ENCODE peak calls at places on chromosomes 12 and 14, in nine cellular contexts. B is MM.1S, K is IMR-90, Z is left ventricle myocardium inferior, G is lower lobe of right lung, C is heart left ventricle, H is kidney, R is lung, X is Peyer's patch. N is an unnamed sample.

GRCh38 chr14:54758041-54758440 is 144.6 kb downstream of the GCH1 start:
- DNase-seq in K (no peak), B (no peak), R (no peak), Z (no peak), H (no peak), X (no peak), C (no peak), G (no peak), N (peak; percentile 40)

GRCh38 chr14:43042408-43042807 is 1435.7 kb downstream of the LRFN5 start:
- DNase-seq in G (no peak), C (no peak), Z (no peak), B (no peak), X (no peak), H (no peak), K (no peak), R (no peak), N (no peak)

GRCh38 chr12:52539024-52539820 is 13.7 kb downstream of the KRT71 start:
- DNase-seq in H (no peak), C (no peak), R (no peak), X (no peak), K (peak; percentile 20), G (no peak), Z (no peak), B (no peak), N (no peak)

GRCh38 chr14:49892301-49892635 is 614 bp upstream of the ARF6 start:
- DNase-seq in B (peak; percentile 49), R (peak; percentile 60), X (no peak), C (peak; percentile 72), K (peak; percentile 82), H (no peak), Z (no peak), G (no peak), N (no peak)

GRCh38 chr14:70571139-70571538 is 29.3 kb downstream of the MED6 start:
- DNase-seq in R (no peak), X (no peak), B (no peak), Z (no peak), C (no peak), G (no peak), H (no peak), K (no peak), N (no peak)

GRCh38 chr14:23076785-23077408 is 18.0 kb downstream of the ACIN1 start:
- DNase-seq in C (no peak), B (no peak), X (no peak), R (no peak), K (peak; percentile 47), G (no peak), Z (no peak), H (no peak), N (no peak)

GRCh38 chr12:95057431-95057830 is 16.0 kb downstream of the NR2C1 start:
- DNase-seq in C (no peak), X (no peak), B (no peak), G (no peak), H (no peak), Z (no peak), R (no peak), K (no peak), N (no peak)

GRCh38 chr12:49288412-49288853 is 6.5 kb upstream of the PRPH start:
- DNase-seq in G (no peak), C (peak; percentile 41), H (peak; percentile 35), K (peak; percentile 55), Z (no peak), X (no peak), B (peak; percentile 56), R (no peak), N (peak; percentile 50)

GRCh38 chr12:96228566-96229248 is 34.5 kb downstream of the ELK3 start:
- DNase-seq in H (no peak), G (no peak), X (no peak), C (no peak), Z (no peak), B (no peak), K (no peak), R (no peak), N (no peak)

GRCh38 chr12:83225806-83226205 is 539.1 kb downstream of the TMTC2 start:
- DNase-seq in X (no peak), Z (no peak), R (no peak), G (no peak), K (no peak), C (no peak), H (no peak), B (no peak), N (no peak)

GRCh38 chr12:76080729-76081415 is 3.6 kb downstream of the NAP1L1 start:
- DNase-seq in H (no peak), B (no peak), Z (no peak), K (no peak), C (no peak), G (no peak), R (no peak), X (no peak), N (no peak)

GRCh38 chr12:50066402-50066801 is 9.0 kb downstream of the ASIC1 start:
- DNase-seq in K (peak; percentile 90), H (peak; percentile 57), Z (no peak), G (no peak), R (no peak), B (no peak), C (peak; percentile 42), X (no peak), N (no peak)

GRCh38 chr12:101829639-101830390 is 944 bp downstream of the GNPTAB start:
- DNase-seq in H (no peak), X (no peak), C (no peak), B (peak; percentile 54), Z (no peak), G (no peak), R (no peak), K (no peak), N (no peak)

GRCh38 chr14:97412933-97413574 is 615.9 kb downstream of the VRK1 start:
- DNase-seq in H (no peak), R (no peak), X (no peak), Z (no peak), K (no peak), B (no peak), C (no peak), G (no peak), N (no peak)

GRCh38 chr12:120015313-120015712 is 26.3 kb downstream of the BICDL1 start:
- DNase-seq in X (no peak), Z (no peak), H (no peak), B (no peak), G (no peak), R (no peak), C (no peak), K (no peak), N (no peak)

DNA sequence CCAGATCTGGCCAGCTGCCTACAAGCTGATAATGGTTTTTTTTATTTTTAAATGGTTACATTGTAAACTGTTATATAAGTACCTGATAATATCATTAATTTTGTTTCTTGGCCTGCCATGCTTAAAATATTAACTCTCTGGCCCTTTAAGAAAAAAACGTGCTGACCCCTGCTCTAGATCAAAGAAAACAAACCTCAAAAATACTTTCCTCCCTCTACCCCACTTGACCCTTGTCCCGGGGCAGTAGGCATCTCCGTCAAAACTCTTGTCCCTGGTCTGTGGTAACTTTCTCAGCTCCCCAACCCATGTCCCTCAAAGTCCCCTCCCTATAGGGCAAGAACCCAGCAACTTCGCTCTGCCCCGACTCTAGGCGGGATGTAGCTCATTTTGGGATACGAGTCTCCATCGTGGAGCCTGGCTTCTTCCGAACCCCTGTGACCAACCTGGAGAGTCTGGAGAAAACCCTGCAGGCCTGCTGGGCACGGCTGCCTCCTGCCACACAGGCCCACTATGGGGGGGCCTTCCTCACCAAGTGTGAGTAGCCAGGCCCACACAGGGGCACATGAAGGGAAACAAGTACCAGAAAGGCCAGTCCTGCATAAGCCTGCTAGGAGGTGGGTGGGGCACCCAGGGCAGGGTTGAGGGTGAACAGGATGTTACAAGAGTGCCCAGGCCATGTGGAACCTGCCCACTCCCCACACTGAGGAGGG is 3.5 kb downstream of the RDH5 start:
- DNase-seq in R (no peak), Z (no peak), G (no peak), C (peak; percentile 30), B (no peak), H (no peak), X (no peak), K (no peak), N (no peak)
- H3K4me1 ChIP-seq in R (peaks cover 6% of the 10 kb centered on the region), Z (peaks cover 91% of the 10 kb centered on the region), G (peaks cover 57% of the 10 kb centered on the region), C (peaks cover 78% of the 10 kb centered on the region), B (peaks cover 8% of the 10 kb centered on the region), H (peaks cover 37% of the 10 kb centered on the region), X (peaks cover 10% of the 10 kb centered on the region), K (peaks cover 23% of the 10 kb centered on the region), N (peaks cover 5% of the 10 kb centered on the region)

GRCh38 chr14:51206462-51206861 is 33.6 kb upstream of the TMX1 start:
- DNase-seq in K (no peak), C (no peak), G (no peak), X (no peak), Z (no peak), R (no peak), B (no peak), H (no peak), N (no peak)

GRCh38 chr14:51203881-51204280 is 36.2 kb upstream of the TMX1 start:
- DNase-seq in R (no peak), Z (no peak), K (no peak), G (no peak), C (no peak), X (no peak), H (no peak), B (no peak), N (no peak)

GRCh38 chr14:51205486-51205885 is 34.6 kb upstream of the TMX1 start:
- DNase-seq in Z (no peak), G (no peak), C (no peak), K (no peak), X (no peak), R (no peak), H (no peak), B (no peak), N (no peak)

GRCh38 chr14:51201890-51202289 is 38.2 kb upstream of the TMX1 start:
- DNase-seq in Z (no peak), B (no peak), H (no peak), C (no peak), K (no peak), X (no peak), G (no peak), R (no peak), N (no peak)

GRCh38 chr14:51202914-51203665 is 37.0 kb upstream of the TMX1 start:
- DNase-seq in G (no peak), K (no peak), C (no peak), B (no peak), H (no peak), Z (no peak), X (no peak), R (no peak), N (no peak)
- TF ChIP-seq CTCF in G (no peak), K (no peak), C (no peak), B (no peak), H (no peak), Z (no peak), X (no peak), R (no peak), N (no peak)

DNA sequence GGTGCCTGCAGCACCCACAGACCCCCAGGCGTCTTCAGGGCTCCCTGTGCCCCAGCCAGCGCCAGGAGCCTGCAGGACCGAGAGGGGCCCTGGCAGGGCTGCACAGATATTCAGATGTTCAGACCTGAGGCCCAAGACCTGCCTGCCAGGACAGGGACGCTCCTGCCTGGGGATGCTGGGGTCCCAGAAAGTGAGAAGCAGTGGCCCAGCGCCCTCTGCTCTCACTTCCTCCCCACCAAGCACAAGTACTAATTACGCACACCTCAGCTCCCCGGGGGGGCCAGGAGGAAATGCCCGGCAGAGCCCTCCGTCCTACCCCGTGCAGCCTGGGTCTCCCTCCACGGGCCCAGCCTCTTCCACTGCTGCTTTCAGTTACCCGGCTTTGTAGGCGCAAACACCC is 28.8 kb upstream of the INF2 start:
- DNase-seq in H (no peak), X (no peak), B (no peak), C (no peak), R (no peak), Z (no peak), K (no peak), G (no peak), N (no peak)
- H3K4me3 ChIP-seq in H (no peak overlapping the region), X (no peak overlapping the region), B (no peak overlapping the region), C (no peak overlapping the region), R (no peak overlapping the region), Z (no peak overlapping the region), K (no peak overlapping the region), G (no peak overlapping the region), N (no peak overlapping the region)

GRCh38 chr12:130322263-130322662 is 15.4 kb upstream of the PIWIL1 start:
- DNase-seq in G (no peak), H (no peak), B (no peak), Z (no peak), K (no peak), X (no peak), R (no peak), C (no peak), N (no peak)
- H3K4me1 ChIP-seq in G (no peaks in the 10 kb centered on the region), H (no peaks in the 10 kb centered on the region), B (no peaks in the 10 kb centered on the region), Z (no peaks in the 10 kb centered on the region), K (no peaks in the 10 kb centered on the region), X (no peaks in the 10 kb centered on the region), R (no peaks in the 10 kb centered on the region), C (no peaks in the 10 kb centered on the region), N (no peaks in the 10 kb centered on the region)

N was measured in tibial artery.